ENCODE peak calls at places on chromosomes 6 and 20, in eight cellular contexts. X is mesenchymal stem cell, G is mesendoderm, N is neuronal stem cell, E is IMR-90, Z is SK-N-SH, O is fibroblast of lung, S is K562. F is an unnamed sample.

GRCh38 chr6:168681748-168682147 is 240.8 kb downstream of the SMOC2 start:
- DNase-seq in G (no peak), Z (no peak), X (no peak), S (no peak), E (no peak), O (no peak), N (no peak), F (no peak)

GRCh38 chr6:30130887-30131862 is 4.8 kb upstream of the TRIM40 start:
- DNase-seq in X (peak), E (peak), S (peak), Z (peak), G (peak), N (peak), O (peak), F (peak)

GRCh38 chr6:107679457-107679856 is 144.7 kb downstream of the SCML4 start:
- DNase-seq in Z (no peak), S (peak), O (peak), E (peak), X (peak), G (peak), N (no peak), F (no peak)

GRCh38 chr20:1209447-1210387 is 6.5 kb downstream of the C20orf202 start:
- DNase-seq in E (peak), Z (no peak), S (no peak), G (peak), O (no peak), N (no peak), X (peak), F (no peak)

GRCh38 chr6:107125771-107126170 is 10.5 kb upstream of the BEND3 start:
- DNase-seq in Z (no peak), O (no peak), S (no peak), X (no peak), N (no peak), E (no peak), G (no peak), F (no peak)

GRCh38 chr6:28816909-28817807 is 106.6 kb downstream of the TRIM27 start:
- DNase-seq in G (peak), N (no peak), O (peak), X (peak), E (peak), S (peak), Z (no peak), F (no peak)

GRCh38 chr6:162706236-162706635 is 21.3 kb downstream of the PRKN start:
- DNase-seq in Z (peak), N (no peak), S (no peak), E (no peak), X (no peak), O (peak), G (no peak), F (no peak)

GRCh38 chr6:56995347-56995746 is 40.4 kb downstream of the BEND6 start:
- DNase-seq in N (no peak), X (no peak), O (no peak), E (no peak), G (peak), Z (no peak), S (no peak), F (peak)

GRCh38 chr6:12241493-12242214 is 48.5 kb upstream of the EDN1 start:
- DNase-seq in G (no peak), Z (no peak), E (no peak), N (no peak), O (no peak), X (no peak), S (no peak), F (no peak)

GRCh38 chr6:12578097-12578496 is 138.5 kb upstream of the PHACTR1 start:
- DNase-seq in O (no peak), X (no peak), E (peak), N (no peak), G (no peak), Z (no peak), S (no peak), F (no peak)

GRCh38 chr6:11232968-11233626 is 629 bp upstream of the NEDD9 start:
- DNase-seq in X (no peak), Z (no peak), O (no peak), G (peak), N (peak), E (peak), S (peak), F (no peak)

GRCh38 chr20:46599227-46599987 is 49.0 kb upstream of the OCSTAMP start:
- DNase-seq in Z (no peak), E (no peak), N (no peak), G (no peak), S (no peak), O (no peak), X (no peak), F (no peak)

GRCh38 chr6:93523365-93523764 is 104.0 kb upstream of the EPHA7 start:
- DNase-seq in X (no peak), O (no peak), E (no peak), G (no peak), S (no peak), N (no peak), Z (no peak), F (no peak)

GRCh38 chr6:103002282-103002681 is 1608.8 kb downstream of the GRIK2 start:
- DNase-seq in G (no peak), N (no peak), X (no peak), E (no peak), O (no peak), Z (no peak), S (no peak), F (no peak)

GRCh38 chr6:75834447-75834846 is 85.4 kb downstream of the MYO6 start:
- DNase-seq in Z (no peak), G (no peak), N (no peak), X (no peak), E (no peak), O (no peak), S (no peak), F (no peak)

GRCh38 chr6:40735126-40735920 is 148.2 kb upstream of the LRFN2 start:
- DNase-seq in O (no peak), N (no peak), G (peak), E (no peak), X (no peak), S (no peak), Z (no peak), F (no peak)

GRCh38 chr20:45402946-45403345 is 5.1 kb upstream of the DBNDD2 start:
- DNase-seq in S (no peak), X (peak), N (no peak), E (peak), O (no peak), Z (no peak), G (no peak), F (no peak)

GRCh38 chr6:87900160-87900698 is 147.4 kb upstream of the SPACA1 start:
- DNase-seq in X (no peak), S (no peak), E (no peak), G (no peak), O (no peak), N (no peak), Z (no peak), F (no peak)

GRCh38 chr6:124560836-124561585 is 401.2 kb upstream of the RNF217 start:
- DNase-seq in O (no peak), X (no peak), N (no peak), E (no peak), Z (no peak), G (peak), S (no peak), F (no peak)

GRCh38 chr6:56073315-56073714 is 174.1 kb downstream of the COL21A1 start:
- DNase-seq in G (no peak), S (no peak), O (peak), Z (no peak), N (no peak), X (peak), E (no peak), F (no peak)

GRCh38 chr6:37279366-37280134 is 21.6 kb upstream of the TMEM217 start:
- DNase-seq in N (no peak), G (no peak), Z (no peak), X (peak), S (no peak), O (peak), E (peak), F (no peak)

GRCh38 chr20:32336918-32337347 is 21.2 kb upstream of the ASXL1 start:
- DNase-seq in X (peak), G (peak), Z (peak), N (no peak), S (peak), O (peak), E (peak), F (peak)

GRCh38 chr20:46001498-46001897 is 7.2 kb upstream of the MMP9 start:
- DNase-seq in E (no peak), G (no peak), N (no peak), O (no peak), X (no peak), Z (no peak), S (no peak), F (no peak)

GRCh38 chr6:22253955-22254655 is 42.7 kb downstream of the PRL start:
- DNase-seq in G (no peak), Z (no peak), E (no peak), S (no peak), O (no peak), X (no peak), N (peak), F (no peak)

GRCh38 chr6:123016431-123017110 is 20.5 kb downstream of the CLVS2 start:
- DNase-seq in Z (no peak), N (peak), X (no peak), S (no peak), E (no peak), G (no peak), O (no peak), F (no peak)

GRCh38 chr6:32436995-32437836 is 2.5 kb upstream of the HLA-DRA start:
- DNase-seq in Z (no peak), O (peak), G (no peak), S (no peak), N (no peak), E (peak), X (peak), F (peak)

GRCh38 chr20:59735917-59736316 is 131.6 kb downstream of the PHACTR3 start:
- DNase-seq in O (no peak), N (no peak), S (no peak), G (no peak), X (no peak), Z (no peak), E (no peak), F (no peak)

GRCh38 chr6:162385980-162386379 is 341.6 kb downstream of the PRKN start:
- DNase-seq in O (peak), N (no peak), S (no peak), E (no peak), Z (no peak), X (no peak), G (no peak), F (no peak)

GRCh38 chr6:159134701-159135364 is 34.4 kb upstream of the FNDC1 start:
- DNase-seq in S (peak), O (peak), Z (peak), N (peak), G (peak), E (peak), X (peak), F (peak)

GRCh38 chr6:145561095-145561820 is 174.1 kb downstream of the EPM2A start:
- DNase-seq in X (no peak), Z (no peak), G (no peak), E (no peak), O (no peak), N (no peak), S (no peak), F (no peak)

GRCh38 chr6:158002951-158003853 is 21.5 kb downstream of the SYNJ2 start:
- DNase-seq in N (no peak), O (peak), S (no peak), X (peak), G (peak), E (peak), Z (no peak), F (no peak)

GRCh38 chr6:130981409-130981808 is 81.6 kb downstream of the EPB41L2 start:
- DNase-seq in X (peak), S (no peak), O (peak), N (no peak), E (peak), G (no peak), Z (no peak), F (no peak)

GRCh38 chr6:130978660-130979396 is 84.2 kb downstream of the EPB41L2 start:
- DNase-seq in G (no peak), N (no peak), S (no peak), E (no peak), X (peak), O (no peak), Z (no peak), F (no peak)

GRCh38 chr6:130982060-130982459 is 81.0 kb downstream of the EPB41L2 start:
- DNase-seq in O (no peak), S (no peak), E (no peak), X (no peak), G (no peak), N (no peak), Z (no peak), F (no peak)

GRCh38 chr6:130978180-130978579 is 84.9 kb downstream of the EPB41L2 start:
- DNase-seq in G (no peak), Z (no peak), O (no peak), E (no peak), S (no peak), N (no peak), X (no peak), F (no peak)

DNA sequence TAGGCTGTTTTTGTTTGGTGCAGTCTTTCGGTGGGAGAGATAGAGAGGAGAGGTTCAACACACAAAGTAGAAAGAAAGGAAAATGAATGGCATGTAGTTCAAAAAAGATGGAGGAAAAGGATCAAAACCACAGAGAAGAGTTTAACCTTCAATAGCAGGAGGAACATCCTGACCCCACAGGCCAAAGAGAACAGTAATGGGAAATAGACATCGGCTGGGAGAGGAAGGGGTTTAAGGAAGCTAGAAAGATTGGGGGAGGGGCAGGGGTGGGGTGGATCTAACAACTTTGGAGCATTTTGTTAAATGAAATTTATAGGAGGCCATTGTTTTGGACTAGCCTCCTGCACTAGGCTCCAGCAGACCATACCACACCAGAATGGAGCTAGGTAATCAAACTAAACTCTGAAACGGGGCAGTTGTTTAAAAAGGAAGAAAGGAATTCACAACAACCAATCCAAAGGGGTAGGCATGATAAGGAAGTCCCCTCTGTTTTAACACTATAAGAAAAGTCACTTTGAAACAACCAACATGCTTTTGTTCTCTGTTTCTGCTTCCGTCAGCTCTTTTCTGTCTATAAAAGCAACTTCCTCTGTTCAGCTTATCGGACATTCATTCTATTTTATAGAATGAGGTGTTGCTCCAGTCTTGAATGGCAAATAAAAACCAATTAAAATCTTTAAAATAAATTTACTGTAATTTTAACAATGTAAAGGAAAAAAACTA is 82.6 kb downstream of the EPB41L2 start:
- DNase-seq in N (no peak), E (no peak), X (no peak), Z (no peak), S (no peak), G (no peak), O (no peak), F (no peak)
- H3K4me2 ChIP-seq in N (no peak), E (no peak), X (no peak), Z (no peak), S (peak), G (no peak), O (no peak), F (no peak)

DNA sequence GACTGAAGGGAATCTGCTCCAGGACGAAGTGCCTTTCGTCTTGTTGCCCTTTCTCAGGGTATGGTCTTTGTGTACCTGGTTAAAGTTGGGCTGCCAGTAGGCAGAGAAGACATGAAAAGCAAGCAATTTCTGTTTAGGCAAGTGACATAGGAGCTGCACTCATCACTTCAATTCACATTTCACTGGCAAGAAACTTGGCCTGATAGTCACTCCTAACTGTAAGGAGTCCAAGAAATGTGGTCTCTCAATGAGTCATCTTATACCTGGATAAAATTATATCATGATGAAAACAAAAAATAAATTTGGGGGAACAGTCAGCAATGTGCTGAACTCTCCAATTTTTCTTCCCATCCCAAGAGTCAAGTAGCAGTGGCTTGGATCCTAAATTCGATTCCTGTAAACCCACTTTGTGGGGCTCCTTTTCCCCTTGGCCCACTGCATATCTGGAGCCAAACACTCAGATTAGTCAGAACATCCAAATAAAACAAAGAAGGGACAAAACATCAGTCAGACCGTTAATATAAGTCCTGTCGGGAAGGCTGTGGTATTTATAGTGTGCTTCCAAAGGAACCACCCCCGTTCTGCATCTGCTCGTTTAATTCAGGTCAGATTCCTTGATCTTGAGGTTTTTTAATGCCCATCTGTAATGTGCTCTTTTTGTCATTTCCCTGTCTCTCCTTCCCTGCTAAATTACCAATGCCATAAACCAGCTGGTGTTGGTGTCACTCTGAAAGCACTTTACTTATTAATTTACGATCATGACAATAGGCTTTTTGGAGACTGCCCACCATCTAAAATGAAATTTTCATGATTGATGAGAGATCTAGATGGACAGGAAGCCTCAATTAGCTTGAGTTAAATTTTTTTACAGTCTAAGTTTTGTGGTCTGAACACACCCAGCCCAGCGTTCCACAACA is 5.1 kb upstream of the GABRR1 start:
- DNase-seq in N (no peak), Z (peak), E (no peak), G (no peak), O (no peak), S (no peak), X (no peak), F (no peak)
- H3K4me3 ChIP-seq in N (no peak), Z (no peak), E (no peak), G (no peak), O (no peak), S (no peak), X (no peak), F (no peak)

DNA sequence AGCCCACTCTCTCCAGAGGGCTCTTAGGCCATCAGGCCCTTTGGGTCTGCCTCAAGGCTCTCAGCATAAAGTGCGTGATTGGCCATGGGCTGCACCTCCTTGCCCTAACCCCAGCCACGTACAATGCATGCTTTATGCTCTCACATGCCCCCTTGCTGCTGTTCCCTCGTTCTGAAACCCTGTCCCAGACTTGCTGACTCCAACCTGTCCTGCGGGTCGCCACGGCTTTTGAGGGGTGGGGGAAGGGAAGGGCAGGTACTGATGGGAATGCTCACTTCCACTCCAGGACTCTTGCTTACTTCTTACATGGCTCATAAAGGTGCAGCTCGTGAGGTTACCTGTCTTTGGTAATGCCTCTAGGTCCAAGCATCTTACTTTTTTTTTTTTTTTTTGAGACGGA is 6.0 kb downstream of the ARMC12 start:
- DNase-seq in G (peak), X (no peak), O (no peak), N (no peak), Z (no peak), S (no peak), E (no peak), F (no peak)
- H3K4me2 ChIP-seq in G (no peak), X (no peak), O (no peak), N (no peak), Z (no peak), S (peak), E (no peak), F (no peak)

DNA sequence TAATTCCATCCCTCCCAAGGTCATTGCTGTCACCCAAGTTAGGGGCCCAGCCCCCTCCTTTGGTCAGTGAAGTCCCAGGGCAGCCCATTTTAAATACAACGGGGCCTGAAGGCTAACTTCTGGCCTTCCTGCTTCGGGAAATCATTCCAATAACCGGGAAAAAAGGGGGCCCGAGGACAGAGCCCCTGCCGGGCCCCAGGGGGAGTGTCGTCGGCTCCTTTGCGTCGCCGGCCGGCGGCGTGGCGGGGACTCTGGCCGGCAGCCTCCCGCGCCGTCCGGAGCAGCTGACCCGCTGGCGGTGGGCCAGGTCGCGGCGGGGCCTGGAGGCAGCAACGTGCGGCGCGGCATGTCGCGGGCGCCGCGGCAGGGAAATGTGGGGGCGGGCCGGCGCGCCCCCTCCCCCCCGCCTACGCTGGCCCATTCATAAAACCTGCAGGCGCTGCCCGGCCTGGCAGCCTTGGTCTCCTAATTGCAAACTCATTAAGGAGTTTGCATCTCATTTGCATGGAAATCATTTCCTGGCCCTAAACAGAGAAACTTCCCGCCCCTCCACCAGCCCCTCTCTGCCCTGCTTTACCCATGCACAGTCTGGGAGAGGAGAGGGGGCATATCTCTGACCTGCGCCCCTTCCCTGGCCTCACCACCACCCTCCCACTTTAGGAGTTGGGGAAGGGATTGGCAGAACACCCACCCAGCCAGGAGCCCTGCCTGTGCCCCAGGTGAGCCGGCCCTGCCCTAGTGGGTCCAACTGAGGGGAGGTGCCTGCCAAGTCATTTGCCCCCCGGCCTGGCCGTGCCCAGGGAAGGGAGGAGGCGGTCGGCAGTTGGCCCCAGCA is 50.7 kb downstream of the MRPL14 start:
- DNase-seq in E (no peak), G (no peak), O (no peak), N (no peak), X (peak), S (peak), Z (peak), F (peak)
- H3K4me3 ChIP-seq in E (no peak), G (no peak), O (no peak), N (peak), X (no peak), S (peak), Z (no peak), F (peak)

GRCh38 chr6:169714178-169714577 is 10.1 kb downstream of the PHF10 start:
- DNase-seq in E (peak), N (no peak), X (no peak), O (no peak), G (no peak), Z (no peak), S (no peak), F (no peak)

GRCh38 chr6:169709293-169709692 is 7.4 kb downstream of the C6orf120 start:
- DNase-seq in G (no peak), E (no peak), Z (no peak), O (no peak), N (no peak), S (no peak), X (no peak), F (no peak)

GRCh38 chr6:169707772-169708171 is 5.8 kb downstream of the C6orf120 start:
- DNase-seq in G (no peak), E (no peak), X (peak), Z (no peak), O (no peak), S (no peak), N (no peak), F (peak)

GRCh38 chr6:169714595-169714994 is 9.7 kb downstream of the PHF10 start:
- DNase-seq in E (no peak), O (no peak), G (no peak), Z (no peak), N (no peak), S (no peak), X (no peak), F (no peak)

GRCh38 chr6:169710009-169710408 is 8.1 kb downstream of the C6orf120 start:
- DNase-seq in S (no peak), X (no peak), G (no peak), Z (no peak), O (no peak), E (no peak), N (no peak), F (no peak)
- H3K4me2 ChIP-seq in S (no peak), X (no peak), G (no peak), Z (no peak), O (no peak), E (no peak), N (no peak), F (no peak)